ENCODE peak calls at places on chromosomes 16 and 17, in eight cellular contexts. C, K, N, E, D, B, F and L are unnamed samples.

GRCh38 chr16:8923199-8923598 is 40.5 kb downstream of the USP7 start:
- DNase-seq in C (no peak), K (no peak), N (no peak), E (no peak), D (no peak), B (no peak), F (no peak), L (no peak)

GRCh38 chr16:78321611-78322010 is 222.2 kb downstream of the WWOX start:
- DNase-seq in C (no peak), K (no peak), N (no peak), E (no peak), D (no peak), B (no peak), F (no peak), L (no peak)

GRCh38 chr16:3444032-3444388 is 530 bp downstream of the NAA60 start:
- DNase-seq in C (no peak), K (peak), N (peak), E (peak), D (no peak), B (no peak), F (peak), L (no peak)

GRCh38 chr17:12738624-12739023 is 50.7 kb upstream of the ARHGAP44 start:
- DNase-seq in C (no peak), K (no peak), N (no peak), E (no peak), D (no peak), B (no peak), F (no peak), L (no peak)

GRCh38 chr16:63057342-63057741 is 1021.1 kb upstream of the CDH8 start:
- DNase-seq in C (no peak), K (no peak), N (no peak), E (no peak), D (no peak), B (no peak), F (no peak), L (no peak)

GRCh38 chr16:56262148-56262878 is 71.0 kb downstream of the GNAO1 start:
- DNase-seq in C (no peak), K (peak), N (no peak), E (no peak), D (no peak), B (no peak), F (no peak), L (no peak)

GRCh38 chr16:381788-382717 is at the start of gene PGAP6:
- DNase-seq in C (no peak), K (peak), N (peak), E (no peak), D (no peak), B (peak), F (peak), L (peak)

GRCh38 chr17:74071280-74071679 is 132.2 kb upstream of the RPL38 start:
- DNase-seq in C (no peak), K (no peak), N (no peak), E (no peak), D (no peak), B (no peak), F (no peak), L (no peak)

GRCh38 chr16:86885139-86885538 is 306.8 kb downstream of the FOXL1 start:
- DNase-seq in C (no peak), K (no peak), N (no peak), E (no peak), D (no peak), B (peak), F (no peak), L (no peak)

GRCh38 chr16:4681471-4682083 is 11.8 kb upstream of the NUDT16L1 start:
- DNase-seq in C (no peak), K (no peak), N (peak), E (no peak), D (no peak), B (no peak), F (no peak), L (no peak)

GRCh38 chr16:4683255-4684029 is 9.9 kb upstream of the NUDT16L1 start:
- DNase-seq in C (no peak), K (no peak), N (no peak), E (no peak), D (no peak), B (no peak), F (no peak), L (no peak)

GRCh38 chr16:4684030-4684715 is 9.2 kb upstream of the NUDT16L1 start:
- DNase-seq in C (no peak), K (no peak), N (no peak), E (no peak), D (no peak), B (peak), F (no peak), L (no peak)

GRCh38 chr16:4682084-4682581 is 11.2 kb upstream of the NUDT16L1 start:
- DNase-seq in C (no peak), K (no peak), N (no peak), E (no peak), D (no peak), B (peak), F (no peak), L (no peak)

GRCh38 chr16:4682616-4683254 is 10.6 kb upstream of the NUDT16L1 start:
- DNase-seq in C (peak), K (peak), N (peak), E (peak), D (no peak), B (peak), F (peak), L (no peak)
- TF ChIP-seq CTCF in C (peak), K (peak), N (peak), E (peak), D (no peak), B (peak), F (peak), L (peak)

GRCh38 chr17:59538195-59538909 is 27.1 kb upstream of the DHX40 start:
- DNase-seq in C (no peak), K (no peak), N (no peak), E (no peak), D (no peak), B (no peak), F (no peak), L (no peak)

GRCh38 chr17:59533694-59534093 is 31.7 kb upstream of the DHX40 start:
- DNase-seq in C (no peak), K (no peak), N (no peak), E (no peak), D (no peak), B (no peak), F (no peak), L (no peak)

GRCh38 chr17:59530561-59530960 is 34.8 kb upstream of the DHX40 start:
- DNase-seq in C (no peak), K (no peak), N (no peak), E (no peak), D (no peak), B (no peak), F (no peak), L (no peak)

DNA sequence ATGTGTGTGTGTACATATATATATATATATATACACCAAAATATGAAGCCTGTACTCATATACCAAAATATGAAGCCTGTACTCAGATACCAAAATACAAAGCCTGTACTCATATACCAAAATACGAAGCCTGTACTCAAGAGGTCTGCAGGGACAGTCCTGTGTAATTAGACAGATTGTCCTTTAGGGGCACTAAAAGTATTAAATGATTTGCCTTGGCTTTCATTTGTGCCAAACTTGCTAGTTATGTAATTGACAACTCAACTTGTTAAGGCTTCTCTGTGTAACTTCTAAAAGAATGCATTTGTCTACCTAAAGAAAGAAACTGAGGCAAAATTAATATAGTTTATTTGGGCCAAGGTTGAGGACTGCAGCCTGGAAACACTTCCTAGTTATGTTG is 30.8 kb upstream of the DHX40 start:
- DNase-seq in C (no peak), K (peak), N (no peak), E (no peak), D (no peak), B (no peak), F (no peak), L (peak)
- TF ChIP-seq CTCF in C (peak), K (no peak), N (no peak), E (no peak), D (no peak), B (no peak), F (no peak), L (no peak)

DNA sequence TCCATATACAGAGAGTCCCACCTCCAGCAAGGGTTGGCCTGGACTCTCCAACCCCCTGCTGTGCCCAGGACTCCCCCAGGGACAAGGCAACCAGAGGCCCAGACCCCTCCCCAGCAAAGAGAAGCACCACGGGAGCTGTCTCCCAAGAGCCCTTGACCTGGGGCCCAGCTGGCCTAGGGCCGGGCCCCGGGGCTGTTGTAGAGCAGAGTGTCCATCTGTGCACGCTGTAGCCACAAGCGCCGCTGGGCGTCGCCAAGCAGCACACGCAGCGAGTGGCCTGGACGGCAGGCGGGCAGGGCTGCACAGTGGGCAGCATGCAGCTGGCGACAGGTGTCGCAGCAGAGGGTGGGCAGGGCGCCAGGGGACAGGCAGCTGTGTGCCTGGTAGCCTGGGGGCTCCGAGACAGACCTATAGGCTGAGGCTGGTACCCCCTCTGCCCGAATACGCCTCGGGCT is 4.3 kb downstream of the SPATA2L start:
- DNase-seq in C (no peak), K (no peak), N (peak), E (no peak), D (no peak), B (no peak), F (no peak), L (no peak)
- TF ChIP-seq CTCF in C (no peak), K (no peak), N (no peak), E (no peak), D (no peak), B (no peak), F (no peak), L (no peak)

GRCh38 chr17:41678907-41679739 is 9.6 kb upstream of the EIF1 start:
- DNase-seq in C (no peak), K (peak), N (no peak), E (peak), D (no peak), B (no peak), F (no peak), L (peak)
- TF ChIP-seq CTCF in C (no peak), K (peak), N (peak), E (peak), D (peak), B (peak), F (no peak), L (peak)

DNA sequence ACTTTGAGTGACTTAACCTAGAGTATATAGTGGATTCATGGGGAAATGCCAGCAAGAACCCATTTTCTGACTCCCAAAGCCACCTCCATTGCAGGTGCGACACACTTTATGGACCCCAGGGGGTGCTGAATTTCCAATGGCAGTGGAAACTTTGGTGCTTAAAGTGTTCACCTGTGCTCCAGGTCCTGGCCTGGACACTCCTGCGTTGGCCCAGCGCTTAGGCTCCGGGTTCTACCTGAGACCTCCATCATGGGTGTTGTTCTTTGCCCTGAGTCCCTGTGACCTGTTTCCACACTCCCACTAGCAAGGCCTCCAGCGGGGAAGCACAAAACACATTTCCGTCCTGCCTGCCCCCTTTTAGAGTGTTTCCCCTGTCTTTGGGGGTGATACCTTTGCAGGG is 3.0 kb downstream of the CCNF start:
- DNase-seq in C (no peak), K (no peak), N (no peak), E (no peak), D (no peak), B (peak), F (no peak), L (no peak)
- TF ChIP-seq CTCF in C (no peak), K (no peak), N (no peak), E (no peak), D (no peak), B (no peak), F (no peak), L (peak)